ENCODE peak calls at places on chromosomes 16 and 17, in four cellular contexts. M is H1, Z is HepG2, A is GM12878. U is an unnamed sample. For H3K79me2, the result is how much of the 10 kb centered on the place peaks cover.

GRCh38 chr17:3966720-3967363 is 2.6 kb upstream of the ATP2A3 start:
- DNase-seq in M (no peak), Z (peak), A (no peak), U (no peak)

GRCh38 chr16:56539667-56540066 is 19.8 kb upstream of the BBS2 start:
- DNase-seq in M (no peak), Z (no peak), A (no peak), U (no peak)

GRCh38 chr16:1333149-1333812 is at the start of gene BAIAP3:
- DNase-seq in M (peak), Z (no peak), A (no peak), U (peak)

GRCh38 chr17:40123811-40124114 is 2.0 kb downstream of the MSL1 start:
- DNase-seq in M (no peak), Z (no peak), A (no peak), U (no peak)

GRCh38 chr17:80885922-80886582 is 105.6 kb upstream of the CHMP6 start:
- DNase-seq in M (no peak), Z (no peak), A (no peak), U (no peak)

GRCh38 chr17:17361543-17362511 is 58.7 kb downstream of the NT5M start:
- DNase-seq in M (no peak), Z (no peak), A (no peak), U (no peak)

GRCh38 chr17:62819511-62820221 is 11.6 kb upstream of the MARCHF10 start:
- DNase-seq in M (no peak), Z (peak), A (no peak), U (no peak)

GRCh38 chr17:44971776-44972483 is 3.8 kb upstream of the C1QL1 start:
- DNase-seq in M (peak), Z (no peak), A (no peak), U (no peak)

GRCh38 chr16:17316005-17316404 is 154.8 kb downstream of the XYLT1 start:
- DNase-seq in M (no peak), Z (peak), A (no peak), U (no peak)
- H3K79me2 ChIP-seq in M (under half), Z (under half), A (under half), U (under half)

GRCh38 chr17:47301161-47301560 is 22.6 kb upstream of the EFCAB13 start:
- DNase-seq in M (no peak), Z (no peak), A (no peak), U (no peak)
- TF ChIP-seq HDAC2 in M (no peak), Z (no peak), A (no peak), U (no peak)

GRCh38 chr16:11258553-11259287 is 2.7 kb upstream of the SOCS1 start:
- DNase-seq in M (no peak), Z (peak), A (peak), U (no peak)

GRCh38 chr16:11259288-11259621 is 3.3 kb upstream of the SOCS1 start:
- DNase-seq in M (no peak), Z (no peak), A (no peak), U (no peak)

GRCh38 chr16:11262915-11263314 is 6.2 kb downstream of the TNP2 start:
- DNase-seq in M (no peak), Z (no peak), A (no peak), U (no peak)

GRCh38 chr16:11259655-11260595 is 3.9 kb upstream of the SOCS1 start:
- DNase-seq in M (no peak), Z (no peak), A (no peak), U (no peak)

GRCh38 chr16:11260596-11260966 is 4.6 kb upstream of the SOCS1 start:
- DNase-seq in M (no peak), Z (no peak), A (no peak), U (no peak)
- TF ChIP-seq ATF3 in M (no peak), Z (no peak), A (no peak), U (no peak)

GRCh38 chr17:7041607-7042506 is 2.0 kb downstream of the SLC16A11 start:
- DNase-seq in M (peak), Z (no peak), A (no peak), U (no peak)
- H3K79me2 ChIP-seq in M (under half), Z (under half), A (under half), U (under half)

GRCh38 chr17:82901356-82901755 is 61.5 kb upstream of the ZNF750 start:
- DNase-seq in M (no peak), Z (no peak), A (no peak), U (no peak)

GRCh38 chr17:82899941-82900340 is 60.1 kb upstream of the ZNF750 start:
- DNase-seq in M (no peak), Z (no peak), A (no peak), U (no peak)

GRCh38 chr17:82900741-82901140 is 60.9 kb upstream of the ZNF750 start:
- DNase-seq in M (no peak), Z (no peak), A (no peak), U (no peak)

GRCh38 chr17:82897514-82898249 is 57.9 kb upstream of the ZNF750 start:
- DNase-seq in M (no peak), Z (no peak), A (no peak), U (no peak)

GRCh38 chr17:82898976-82899514 is 59.2 kb upstream of the ZNF750 start:
- DNase-seq in M (no peak), Z (no peak), A (no peak), U (no peak)
- TF ChIP-seq HDAC2 in M (no peak), Z (no peak), A (no peak), U (no peak)

GRCh38 chr16:87924937-87925670 is 11.2 kb downstream of the CA5A start:
- DNase-seq in M (no peak), Z (no peak), A (no peak), U (no peak)
- TF ChIP-seq ATF3 in M (no peak), Z (no peak), A (no peak), U (no peak)

GRCh38 chr16:30368122-30368791 is 2.0 kb downstream of the TBC1D10B start:
- DNase-seq in M (no peak), Z (no peak), A (no peak), U (peak)
- H3K79me2 ChIP-seq in M (under half), Z (under half), A (under half), U (half or more)